ENCODE peak calls at places on chromosome 3, in ten cellular contexts. K is tibial nerve, T is lower lobe of right lung, W is endodermal cell, H is heart right ventricle, N is fibroblast of lung, F is ovary, Y is Panc1, E is OCI-LY7, S is breast epithelium. Z is an unnamed sample. For H3K4me1, the result is how much of the 10 kb centered on the place peaks cover.

GRCh38 chr3:186042036-186042435 is 66.9 kb downstream of the ETV5 start:
- DNase-seq in K (no peak), T (no peak), W (no peak), H (no peak), N (no peak), F (no peak), Y (no peak), E (no peak), S (no peak), Z (no peak)

GRCh38 chr3:164278550-164278949 is 799.7 kb downstream of the SI start:
- DNase-seq in K (no peak), T (no peak), W (no peak), H (no peak), N (no peak), F (no peak), Y (no peak), E (no peak), S (no peak), Z (no peak)

GRCh38 chr3:155753038-155753647 is 8.3 kb upstream of the PLCH1 start:
- DNase-seq in K (no peak), T (no peak), W (no peak), H (no peak), N (peak), F (no peak), Y (no peak), E (peak), S (no peak), Z (no peak)

GRCh38 chr3:170359178-170359704 is 1.7 kb downstream of the SKIL start:
- DNase-seq in K (no peak), T (no peak), W (no peak), H (no peak), N (no peak), F (peak), Y (no peak), E (no peak), S (no peak), Z (no peak)

GRCh38 chr3:71563827-71564226 is 19.7 kb downstream of the FOXP1 start:
- DNase-seq in K (no peak), T (no peak), W (no peak), H (no peak), N (no peak), F (no peak), Y (no peak), E (peak), S (no peak), Z (no peak)

GRCh38 chr3:194617058-194617671 is 16.1 kb downstream of the TMEM44 start:
- DNase-seq in K (no peak), T (no peak), W (peak), H (no peak), N (no peak), F (no peak), Y (no peak), E (no peak), S (no peak), Z (no peak)

GRCh38 chr3:149813367-149814281 is 609 bp downstream of the RNF13 start:
- DNase-seq in K (no peak), T (no peak), W (peak), H (peak), N (peak), F (no peak), Y (no peak), E (peak), S (no peak), Z (peak)

GRCh38 chr3:73433681-73434080 is 191.1 kb downstream of the PDZRN3 start:
- DNase-seq in K (no peak), T (no peak), W (no peak), H (no peak), N (no peak), F (no peak), Y (no peak), E (no peak), S (no peak), Z (no peak)

GRCh38 chr3:113531826-113532697 is at the start of gene SIDT1:
- DNase-seq in K (no peak), T (peak), W (peak), H (no peak), N (peak), F (peak), Y (no peak), E (peak), S (no peak), Z (peak)

GRCh38 chr3:106560451-106560966 is 691.7 kb upstream of the CBLB start:
- DNase-seq in K (no peak), T (no peak), W (no peak), H (no peak), N (peak), F (no peak), Y (no peak), E (no peak), S (no peak), Z (no peak)

GRCh38 chr3:196636369-196637349 is 2.8 kb upstream of the NRROS start:
- DNase-seq in K (no peak), T (no peak), W (no peak), H (no peak), N (no peak), F (no peak), Y (no peak), E (no peak), S (no peak), Z (no peak)

GRCh38 chr3:197225579-197225978 is 72.8 kb downstream of the DLG1 start:
- DNase-seq in K (no peak), T (no peak), W (no peak), H (no peak), N (no peak), F (no peak), Y (no peak), E (no peak), S (no peak), Z (no peak)

GRCh38 chr3:170703121-170703588 is 117.3 kb upstream of the SLC7A14 start:
- DNase-seq in K (no peak), T (no peak), W (no peak), H (no peak), N (peak), F (no peak), Y (no peak), E (no peak), S (no peak), Z (no peak)

GRCh38 chr3:188294823-188295487 is 141.0 kb downstream of the LPP start:
- DNase-seq in K (no peak), T (no peak), W (no peak), H (peak), N (peak), F (no peak), Y (peak), E (no peak), S (no peak), Z (no peak)

GRCh38 chr3:171328419-171329082 is 131.7 kb downstream of the TNIK start:
- DNase-seq in K (no peak), T (peak), W (peak), H (no peak), N (no peak), F (no peak), Y (no peak), E (peak), S (no peak), Z (no peak)

GRCh38 chr3:138468451-138468850 is 34.0 kb downstream of the ESYT3 start:
- DNase-seq in K (no peak), T (no peak), W (no peak), H (no peak), N (no peak), F (no peak), Y (no peak), E (no peak), S (no peak), Z (no peak)

GRCh38 chr3:30578986-30579579 is 27.3 kb upstream of the TGFBR2 start:
- DNase-seq in K (no peak), T (no peak), W (no peak), H (no peak), N (peak), F (no peak), Y (no peak), E (no peak), S (no peak), Z (no peak)

GRCh38 chr3:46466273-46466672 is 1.6 kb upstream of the LTF start:
- DNase-seq in K (no peak), T (no peak), W (peak), H (no peak), N (no peak), F (no peak), Y (no peak), E (no peak), S (no peak), Z (no peak)

GRCh38 chr3:142288032-142288638 is 62.8 kb upstream of the GK5 start:
- DNase-seq in K (no peak), T (no peak), W (no peak), H (no peak), N (no peak), F (no peak), Y (no peak), E (peak), S (no peak), Z (no peak)

GRCh38 chr3:101310580-101311375 is 9.6 kb downstream of the IMPG2 start:
- DNase-seq in K (no peak), T (no peak), W (no peak), H (no peak), N (peak), F (no peak), Y (no peak), E (no peak), S (no peak), Z (no peak)

GRCh38 chr3:98735761-98736269 is 27.3 kb upstream of the ST3GAL6 start:
- DNase-seq in K (no peak), T (no peak), W (no peak), H (no peak), N (peak), F (no peak), Y (no peak), E (no peak), S (no peak), Z (no peak)

GRCh38 chr3:41519746-41520145 is 320.4 kb downstream of the CTNNB1 start:
- DNase-seq in K (no peak), T (no peak), W (no peak), H (no peak), N (no peak), F (no peak), Y (no peak), E (no peak), S (no peak), Z (no peak)

GRCh38 chr3:53147161-53147902 is 13.7 kb upstream of the PRKCD start:
- DNase-seq in K (no peak), T (peak), W (no peak), H (no peak), N (no peak), F (no peak), Y (no peak), E (no peak), S (no peak), Z (no peak)
- H3K4me1 ChIP-seq in K (under half), T (half or more), W (under half), H (under half), N (under half), F (under half), Y (under half), E (under half), S (under half), Z (under half)

GRCh38 chr3:25661694-25662455 is 2.8 kb downstream of the TOP2B start:
- DNase-seq in K (no peak), T (no peak), W (no peak), H (no peak), N (peak), F (no peak), Y (no peak), E (peak), S (no peak), Z (no peak)

GRCh38 chr3:25662921-25663320 is 1.8 kb downstream of the TOP2B start:
- DNase-seq in K (no peak), T (no peak), W (no peak), H (no peak), N (no peak), F (no peak), Y (no peak), E (no peak), S (no peak), Z (no peak)

GRCh38 chr3:25664066-25664809 is 469 bp downstream of the TOP2B start:
- DNase-seq in K (peak), T (peak), W (peak), H (peak), N (peak), F (peak), Y (no peak), E (peak), S (peak), Z (peak)

GRCh38 chr3:25664810-25665645 is at the start of gene TOP2B:
- DNase-seq in K (peak), T (peak), W (peak), H (peak), N (peak), F (peak), Y (peak), E (peak), S (peak), Z (peak)

DNA sequence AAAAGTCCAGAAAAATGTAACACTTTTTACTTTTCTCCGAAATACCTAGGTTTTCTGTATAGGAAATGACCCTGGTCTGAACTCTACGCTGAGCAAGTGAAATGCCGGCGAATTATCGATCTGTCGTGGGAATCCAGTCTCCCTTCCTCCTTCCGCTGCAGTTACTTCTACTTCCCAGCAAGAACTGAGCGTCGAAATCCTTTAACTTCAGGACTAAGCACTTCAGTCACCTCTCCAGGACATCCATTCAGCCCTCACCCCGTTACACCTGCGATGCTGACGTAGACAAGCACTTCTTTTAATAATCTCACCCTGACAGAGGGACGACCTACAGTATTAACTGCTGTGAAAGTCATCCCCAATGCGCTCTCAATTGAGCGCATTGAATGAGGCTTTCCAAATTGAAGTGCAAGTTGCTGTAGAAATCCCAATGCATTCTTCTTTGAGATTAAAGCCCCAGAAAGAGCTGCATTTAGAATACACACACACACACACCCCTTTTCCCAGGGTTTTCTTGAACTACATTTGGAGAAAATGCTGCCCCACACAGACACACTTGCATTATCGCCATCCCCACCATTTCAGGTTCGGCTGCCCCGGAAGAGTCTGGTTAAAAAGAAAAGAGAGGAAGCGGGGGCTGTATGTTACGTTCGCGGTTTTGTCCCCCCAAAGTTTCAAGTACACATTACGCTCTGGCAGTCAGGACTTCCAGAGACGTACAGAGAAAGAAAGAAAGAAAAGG is 1.2 kb downstream of the TOP2B start:
- DNase-seq in K (no peak), T (no peak), W (peak), H (no peak), N (peak), F (no peak), Y (no peak), E (peak), S (no peak), Z (peak)
- H3K4me1 ChIP-seq in K (under half), T (half or more), W (under half), H (half or more), N (under half), F (under half), Y (under half), E (half or more), S (under half), Z (under half)

GRCh38 chr3:31754575-31755278 is 222.0 kb downstream of the STT3B start:
- DNase-seq in K (no peak), T (no peak), W (no peak), H (no peak), N (no peak), F (no peak), Y (no peak), E (no peak), S (no peak), Z (no peak)

GRCh38 chr3:31758342-31758741 is 222.7 kb downstream of the OSBPL10 start:
- DNase-seq in K (no peak), T (no peak), W (no peak), H (no peak), N (no peak), F (no peak), Y (no peak), E (no peak), S (no peak), Z (no peak)

GRCh38 chr3:31753050-31753425 is 220.3 kb downstream of the STT3B start:
- DNase-seq in K (no peak), T (no peak), W (no peak), H (no peak), N (no peak), F (no peak), Y (no peak), E (no peak), S (no peak), Z (no peak)

GRCh38 chr3:31752305-31753049 is 219.8 kb downstream of the STT3B start:
- DNase-seq in K (no peak), T (no peak), W (no peak), H (no peak), N (no peak), F (no peak), Y (no peak), E (no peak), S (no peak), Z (no peak)

DNA sequence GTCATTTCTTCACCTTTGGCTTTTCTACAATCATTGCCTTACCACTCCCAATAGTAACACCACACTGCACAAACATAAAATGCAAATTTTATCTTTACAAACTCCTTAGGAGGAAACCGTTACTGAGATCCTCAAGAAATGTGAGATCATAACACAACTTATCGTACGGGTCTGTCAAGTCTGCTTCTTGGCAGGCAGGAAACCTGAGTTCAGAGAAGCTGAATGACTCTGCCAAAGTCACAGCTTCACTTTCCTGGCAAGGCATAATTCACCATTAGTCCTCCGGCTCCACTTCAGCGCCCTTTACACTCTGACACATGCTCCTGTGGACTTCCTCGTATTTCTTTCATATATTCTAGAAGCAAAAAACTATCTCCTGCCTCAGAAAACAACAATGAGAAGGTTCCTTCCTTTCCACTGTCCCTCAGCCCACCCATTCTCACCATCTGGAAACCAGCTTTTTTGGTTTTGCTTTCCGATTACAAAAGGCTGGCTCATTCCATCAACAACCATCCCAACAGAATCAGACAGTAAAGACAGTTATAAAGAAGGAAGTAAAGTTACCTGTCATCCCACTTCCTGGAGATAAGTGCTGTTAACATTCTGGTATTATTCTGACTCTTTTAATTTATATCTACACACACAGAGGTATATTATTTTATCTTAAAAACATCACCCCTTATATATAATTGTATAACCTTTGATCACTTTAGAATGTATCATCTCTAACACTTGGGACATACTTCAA is 223.4 kb downstream of the STT3B start:
- DNase-seq in K (no peak), T (no peak), W (no peak), H (no peak), N (no peak), F (no peak), Y (no peak), E (peak), S (no peak), Z (no peak)
- H3K4me1 ChIP-seq in K (under half), T (under half), W (under half), H (under half), N (under half), F (under half), Y (under half), E (under half), S (under half), Z (under half)

DNA sequence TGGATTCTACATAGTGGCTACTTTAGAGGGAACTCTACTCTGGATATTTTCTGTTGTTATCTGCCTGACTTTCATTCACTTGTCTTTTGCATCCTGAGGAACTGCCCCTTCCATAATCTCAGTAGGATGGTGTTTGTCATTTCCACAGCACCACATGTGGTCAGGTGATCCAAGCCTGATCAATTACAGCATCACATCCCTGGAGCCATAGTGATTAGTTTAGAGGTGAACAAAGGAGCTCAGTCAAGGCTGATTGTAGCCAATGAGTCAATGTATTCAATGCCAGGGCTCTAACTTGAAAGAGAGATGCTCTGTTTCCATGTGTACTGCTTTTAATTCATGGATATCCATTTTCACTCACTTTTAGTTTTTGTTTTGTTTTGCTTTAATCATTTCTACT is 478.7 kb upstream of the ADAMTS9 start:
- DNase-seq in K (no peak), T (no peak), W (no peak), H (no peak), N (no peak), F (no peak), Y (no peak), E (no peak), S (no peak), Z (no peak)
- H3K4me1 ChIP-seq in K (under half), T (under half), W (under half), H (under half), N (under half), F (under half), Y (under half), E (under half), S (under half), Z (under half)